ENCODE peak calls at places on chromosomes 1 and 21, in seven cellular contexts. J is heart right ventricle, X is A549, U is right cardiac atrium, L is right lobe of liver, E is NT2/D1, B is heart left ventricle. Z is an unnamed sample.

GRCh38 chr1:52634111-52634510 is 1.1 kb downstream of the SHISAL2A start:
- DNase-seq in E (no peak), J (no peak), U (no peak), X (no peak), B (no peak), L (no peak), Z (no peak)

GRCh38 chr1:16139473-16139962 is 16.4 kb downstream of the EPHA2 start:
- DNase-seq in L (no peak), E (no peak), J (no peak), X (no peak), U (no peak), B (no peak), Z (no peak)

GRCh38 chr1:247905899-247906503 is 10.6 kb downstream of the OR2W3 start:
- DNase-seq in E (no peak), J (no peak), B (no peak), L (no peak), X (no peak), U (no peak), Z (no peak)

GRCh38 chr1:23930861-23931471 is 17.8 kb upstream of the CNR2 start:
- DNase-seq in U (no peak), X (no peak), J (no peak), B (no peak), L (no peak), E (no peak), Z (no peak)

GRCh38 chr1:216140650-216141547 is 282.3 kb downstream of the USH2A start:
- DNase-seq in X (no peak), L (no peak), J (no peak), E (no peak), U (no peak), B (no peak), Z (no peak)

GRCh38 chr1:6014130-6014999 is 22.1 kb upstream of the NPHP4 start:
- DNase-seq in J (peak; percentile 69), B (peak; percentile 76), U (peak; percentile 86), E (no peak), L (no peak), X (no peak), Z (no peak)

GRCh38 chr1:24939657-24940193 is 9.6 kb upstream of the RUNX3 start:
- DNase-seq in E (no peak), U (no peak), X (no peak), L (no peak), B (no peak), J (no peak), Z (no peak)

GRCh38 chr1:215606564-215607168 is 39.6 kb downstream of the KCTD3 start:
- DNase-seq in L (no peak), X (peak; percentile 15), E (no peak), B (no peak), J (no peak), U (no peak), Z (no peak)

GRCh38 chr21:41508415-41509205 is 652 bp upstream of the TMPRSS2 start:
- DNase-seq in X (no peak), J (no peak), U (no peak), L (no peak), B (no peak), E (no peak), Z (peak; percentile 24)

GRCh38 chr1:162371611-162372010 is 5.0 kb downstream of the SPATA46 start:
- DNase-seq in L (no peak), U (no peak), B (no peak), J (no peak), E (no peak), X (no peak), Z (no peak)

GRCh38 chr1:943545-944340 is 15.3 kb downstream of the NOC2L start:
- DNase-seq in J (no peak), X (no peak), B (no peak), U (no peak), L (no peak), E (no peak), Z (no peak)

GRCh38 chr1:43188106-43188505 is 16.0 kb downstream of the CFAP57 start:
- DNase-seq in E (no peak), U (no peak), X (no peak), L (no peak), J (no peak), B (no peak), Z (no peak)

GRCh38 chr1:43185021-43185420 is 12.9 kb downstream of the CFAP57 start:
- DNase-seq in U (no peak), B (no peak), E (no peak), X (no peak), L (no peak), J (no peak), Z (no peak)

GRCh38 chr1:43184388-43184787 is 12.3 kb downstream of the CFAP57 start:
- DNase-seq in L (no peak), J (no peak), U (no peak), B (no peak), X (no peak), E (no peak), Z (no peak)
- H3K4me3 ChIP-seq in L (no peak overlapping the region), J (no peak overlapping the region), U (no peak overlapping the region), B (no peak overlapping the region), X (no peak overlapping the region), E (no peak overlapping the region), Z (no peak overlapping the region)

DNA sequence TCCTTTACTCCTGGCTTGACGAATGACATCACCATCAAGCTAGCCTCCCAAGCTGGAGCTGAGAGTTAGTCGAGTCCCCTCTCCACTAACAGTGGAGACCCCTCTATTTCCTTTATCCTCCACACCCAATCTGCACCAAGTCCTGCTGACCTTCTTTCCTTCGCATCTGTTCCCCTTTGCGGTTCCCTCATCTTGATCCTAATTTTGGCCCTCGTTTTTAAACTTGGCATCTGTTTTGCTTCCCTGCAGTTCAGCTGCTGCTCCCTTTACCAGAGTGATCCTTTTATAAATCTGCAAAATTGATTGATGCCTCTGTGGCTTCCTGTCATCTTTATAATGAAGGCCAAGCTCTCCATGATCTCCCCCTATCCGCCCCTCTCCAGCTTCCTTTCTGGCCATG is 49.0 kb upstream of the TSPAN2 start:
- DNase-seq in E (no peak), J (no peak), B (no peak), X (no peak), U (no peak), L (no peak), Z (no peak)
- H3K9me3 ChIP-seq in E (no peaks in the 10 kb centered on the region), J (no peaks in the 10 kb centered on the region), B (no peaks in the 10 kb centered on the region), X (no peaks in the 10 kb centered on the region), U (no peaks in the 10 kb centered on the region), L (no peaks in the 10 kb centered on the region), Z (no peaks in the 10 kb centered on the region)

DNA sequence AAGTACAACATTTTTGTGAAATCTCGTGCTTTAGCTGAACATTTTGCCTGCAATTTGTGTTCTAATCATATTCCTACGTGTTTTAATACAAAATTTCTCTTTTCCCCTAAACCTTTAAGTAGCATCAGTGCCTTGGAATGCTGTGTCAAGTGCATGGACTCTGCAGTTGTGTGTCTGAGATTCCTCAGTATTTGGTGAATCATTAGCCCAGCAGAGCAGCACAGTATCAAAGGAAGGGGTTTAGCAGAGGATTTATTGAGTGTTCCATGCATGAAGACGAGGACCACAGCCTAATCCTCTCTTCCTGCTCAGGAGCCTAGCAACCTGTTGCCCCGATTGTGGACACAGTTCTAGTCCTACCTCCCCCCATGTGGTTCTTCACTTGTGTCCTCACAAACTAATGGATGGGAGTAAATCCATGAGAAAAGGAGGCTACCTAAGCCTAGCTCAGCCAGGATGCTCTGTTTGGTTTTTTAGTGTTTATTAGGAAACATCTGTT is 29.3 kb upstream of the PCP4 start:
- DNase-seq in L (no peak), B (no peak), J (no peak), E (no peak), X (no peak), U (no peak), Z (no peak)
- H3K4me3 ChIP-seq in L (no peak overlapping the region), B (no peak overlapping the region), J (no peak overlapping the region), E (no peak overlapping the region), X (no peak overlapping the region), U (no peak overlapping the region), Z (no peak overlapping the region)

DNA sequence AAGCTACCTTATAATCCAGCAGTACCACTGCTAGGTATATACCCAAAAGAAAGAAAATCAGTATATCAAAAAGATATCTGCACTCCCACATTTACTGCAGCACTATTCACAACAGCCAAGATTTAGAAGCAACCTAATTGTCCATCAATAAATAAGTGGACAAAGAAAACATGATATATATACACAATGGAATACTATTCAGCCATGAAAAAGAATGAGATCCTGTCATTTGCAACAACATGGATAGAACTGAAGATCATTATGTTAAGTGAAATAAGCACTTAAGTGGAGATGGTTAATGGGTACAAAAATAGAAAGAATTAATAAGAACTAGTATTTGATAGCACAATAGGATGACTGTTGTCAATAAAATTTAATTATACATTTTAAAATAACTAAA is 90.7 kb upstream of the PKN2 start:
- DNase-seq in E (no peak), L (no peak), X (no peak), J (no peak), U (no peak), B (no peak), Z (no peak)
- H3K9me3 ChIP-seq in E (peaks cover 12% of the 10 kb centered on the region), L (no peaks in the 10 kb centered on the region), X (no peaks in the 10 kb centered on the region), J (peaks cover 47% of the 10 kb centered on the region), U (peaks cover 2% of the 10 kb centered on the region), B (peaks cover 10% of the 10 kb centered on the region), Z (no peaks in the 10 kb centered on the region)

GRCh38 chr1:156075775-156076204 is 6.5 kb downstream of the MEX3A start:
- DNase-seq in E (no peak), J (no peak), U (no peak), X (no peak), B (peak; percentile 2), L (no peak), Z (no peak)
- H3K4me3 ChIP-seq in E (no peak overlapping the region), J (no peak overlapping the region), U (no peak overlapping the region), X (no peak overlapping the region), B (peak overlapping the region; percentile 54), L (peak overlapping the region; percentile 76), Z (no peak overlapping the region)

GRCh38 chr21:45603481-45603880 is 40.0 kb upstream of the PCBP3 start:
- DNase-seq in L (no peak), B (no peak), X (no peak), E (no peak), U (no peak), J (no peak), Z (no peak)
- H3K9me3 ChIP-seq in L (no peaks in the 10 kb centered on the region), B (peaks cover 9% of the 10 kb centered on the region), X (peaks cover 7% of the 10 kb centered on the region), E (peaks cover 37% of the 10 kb centered on the region), U (no peaks in the 10 kb centered on the region), J (peaks cover 23% of the 10 kb centered on the region), Z (peaks cover 9% of the 10 kb centered on the region)

GRCh38 chr21:38696617-38697016 is 109.1 kb upstream of the ETS2 start:
- DNase-seq in X (no peak), J (no peak), U (no peak), E (no peak), B (no peak), L (no peak), Z (no peak)

GRCh38 chr21:38699048-38699447 is 106.7 kb upstream of the ETS2 start:
- DNase-seq in B (no peak), E (peak; percentile 23), J (no peak), L (no peak), X (peak; percentile 3), U (no peak), Z (no peak)

DNA sequence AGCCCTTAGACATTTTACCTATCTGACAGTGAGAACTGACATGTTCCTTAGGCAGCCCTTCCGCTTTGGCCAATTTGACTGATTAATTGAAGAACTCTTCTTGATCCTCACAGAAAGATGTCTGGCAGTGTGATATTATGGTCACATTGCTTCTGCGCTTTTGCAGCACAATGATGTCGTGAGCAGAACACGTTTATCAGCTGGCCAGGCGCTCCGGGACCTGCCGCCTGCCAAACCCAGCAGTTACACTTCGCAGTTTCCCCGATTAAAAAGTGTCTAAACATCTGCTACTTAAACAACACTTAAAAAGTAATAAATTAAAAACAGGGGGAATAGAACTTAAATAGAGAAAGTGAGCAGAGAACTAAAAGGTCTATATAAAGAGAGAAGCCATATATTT is 103.5 kb upstream of the ETS2 start:
- DNase-seq in L (no peak), J (peak; percentile 22), U (peak; percentile 80), E (no peak), X (no peak), B (no peak), Z (no peak)
- H3K4me3 ChIP-seq in L (no peak overlapping the region), J (no peak overlapping the region), U (no peak overlapping the region), E (no peak overlapping the region), X (no peak overlapping the region), B (peak overlapping the region; percentile 3), Z (no peak overlapping the region)

GRCh38 chr1:4509206-4509605 is 145.2 kb upstream of the AJAP1 start:
- DNase-seq in X (no peak), L (no peak), J (no peak), B (no peak), U (no peak), E (no peak), Z (no peak)
- H3K9me3 ChIP-seq in X (no peaks in the 10 kb centered on the region), L (no peaks in the 10 kb centered on the region), J (no peaks in the 10 kb centered on the region), B (no peaks in the 10 kb centered on the region), U (no peaks in the 10 kb centered on the region), E (no peaks in the 10 kb centered on the region), Z (no peaks in the 10 kb centered on the region)